ENCODE peak calls at places on chromosomes 12 and 14, in seven cellular contexts. A is sigmoid colon, K is tibial artery, Y is Panc1, L is colonic mucosa, D is GM12878, P is WERI-Rb-1. C is an unnamed sample.

GRCh38 chr14:85686908-85687307 is 157.0 kb downstream of the FLRT2 start:
- DNase-seq in P (no peak), Y (no peak), L (no peak), A (no peak), D (no peak), K (no peak), C (no peak)

GRCh38 chr12:111768159-111768895 is 1.6 kb downstream of the ALDH2 start:
- DNase-seq in L (no peak), Y (no peak), K (no peak), D (no peak), A (no peak), P (no peak), C (no peak)

GRCh38 chr12:89080797-89081470 is 271.4 kb downstream of the DUSP6 start:
- DNase-seq in P (no peak), A (no peak), D (no peak), L (no peak), K (no peak), Y (no peak), C (no peak)

GRCh38 chr12:108855284-108856169 is 1.9 kb downstream of the SSH1 start:
- DNase-seq in P (no peak), A (no peak), L (no peak), Y (no peak), K (no peak), D (no peak), C (peak; percentile 55)

GRCh38 chr14:90837355-90837754 is 21.1 kb upstream of the TTC7B start:
- DNase-seq in K (peak; percentile 13), L (no peak), D (no peak), Y (no peak), A (no peak), P (no peak), C (no peak)

GRCh38 chr12:72738811-72739210 is 466.6 kb downstream of the TRHDE start:
- DNase-seq in D (no peak), L (no peak), Y (no peak), A (no peak), K (no peak), P (no peak), C (no peak)

GRCh38 chr14:49971156-49972141 is 78.6 kb downstream of the ARF6 start:
- DNase-seq in P (no peak), A (no peak), L (peak; percentile 65), D (peak; percentile 89), K (no peak), Y (no peak), C (no peak)

GRCh38 chr12:96360550-96360949 is 39.7 kb downstream of the CDK17 start:
- DNase-seq in K (no peak), Y (no peak), L (no peak), A (no peak), D (no peak), P (no peak), C (no peak)

GRCh38 chr14:103846569-103847438 is 571 bp downstream of the PPP1R13B start:
- DNase-seq in P (peak; percentile 30), L (peak; percentile 35), Y (no peak), A (peak; percentile 69), K (peak; percentile 73), D (no peak), C (peak; percentile 47)

GRCh38 chr14:99522457-99522891 is 41.3 kb downstream of the CCNK start:
- DNase-seq in Y (no peak), A (peak; percentile 85), P (peak; percentile 72), L (no peak), D (no peak), K (no peak), C (no peak)

GRCh38 chr12:23084236-23084995 is 459.4 kb downstream of the ETNK1 start:
- DNase-seq in Y (no peak), D (no peak), P (no peak), K (no peak), L (no peak), A (no peak), C (no peak)

GRCh38 chr12:53612978-53613377 is 13.2 kb downstream of the ATF7 start:
- DNase-seq in K (no peak), P (no peak), L (no peak), A (no peak), Y (no peak), D (no peak), C (no peak)

DNA sequence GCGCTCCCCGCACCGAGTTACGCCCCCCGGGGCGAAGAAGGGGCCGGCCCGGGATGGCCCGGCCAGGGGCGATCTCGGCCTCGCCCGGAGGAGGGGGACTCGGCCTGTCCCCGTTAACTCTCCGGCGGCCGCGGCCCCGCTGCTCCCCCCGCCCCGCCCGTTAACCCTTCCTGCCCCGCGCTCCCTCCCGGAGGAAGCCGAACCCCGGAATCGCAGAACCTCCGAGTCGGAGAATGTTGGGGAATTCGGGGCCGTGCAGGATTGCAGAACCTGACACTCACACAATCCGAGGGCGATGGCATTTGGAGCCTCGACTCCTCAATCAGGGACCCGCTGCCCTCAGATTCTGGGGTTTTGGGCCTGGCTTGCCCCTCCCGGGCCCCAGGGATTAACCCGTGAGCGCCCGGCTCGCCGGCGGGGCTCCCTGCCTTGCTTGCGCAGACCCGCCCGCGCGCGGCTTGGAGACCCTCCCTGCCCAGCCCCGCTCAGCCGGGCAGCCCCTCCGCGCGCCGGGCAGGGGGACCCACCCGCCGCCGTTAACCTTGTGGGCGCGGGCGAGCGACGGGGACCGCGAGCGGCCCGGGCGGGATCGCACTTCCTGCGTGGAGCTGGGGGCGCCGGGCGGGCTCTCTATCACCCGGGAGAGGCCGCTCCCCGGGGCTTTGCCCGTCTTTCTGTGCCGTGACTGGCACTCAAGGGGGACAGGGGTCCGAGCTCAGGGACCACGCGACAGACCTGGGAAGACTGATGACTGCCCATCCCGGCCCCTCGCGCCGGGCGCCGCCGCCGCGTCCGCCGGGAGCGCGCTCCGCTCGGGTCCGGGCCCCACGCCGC is 18.8 kb downstream of the BEGAIN start:
- DNase-seq in A (no peak), K (no peak), L (no peak), P (no peak), D (no peak), Y (no peak), C (no peak)
- H3K27me3 ChIP-seq in A (peaks cover 97% of the 10 kb centered on the region), K (peaks cover 95% of the 10 kb centered on the region), L (peaks cover 44% of the 10 kb centered on the region), P (peaks cover 20% of the 10 kb centered on the region), D (peaks cover 9% of the 10 kb centered on the region), Y (no peaks in the 10 kb centered on the region), C (no peaks in the 10 kb centered on the region)

GRCh38 chr12:15273896-15274295 is 48.4 kb upstream of the PTPRO start:
- DNase-seq in P (no peak), Y (no peak), K (no peak), A (no peak), L (no peak), D (no peak), C (peak; percentile 23)
- H3K27ac ChIP-seq in P (no peak overlapping the region), Y (no peak overlapping the region), K (peak overlapping the region; percentile 47), A (peak overlapping the region; percentile 78), L (no peak overlapping the region), D (no peak overlapping the region), C (no peak overlapping the region)

DNA sequence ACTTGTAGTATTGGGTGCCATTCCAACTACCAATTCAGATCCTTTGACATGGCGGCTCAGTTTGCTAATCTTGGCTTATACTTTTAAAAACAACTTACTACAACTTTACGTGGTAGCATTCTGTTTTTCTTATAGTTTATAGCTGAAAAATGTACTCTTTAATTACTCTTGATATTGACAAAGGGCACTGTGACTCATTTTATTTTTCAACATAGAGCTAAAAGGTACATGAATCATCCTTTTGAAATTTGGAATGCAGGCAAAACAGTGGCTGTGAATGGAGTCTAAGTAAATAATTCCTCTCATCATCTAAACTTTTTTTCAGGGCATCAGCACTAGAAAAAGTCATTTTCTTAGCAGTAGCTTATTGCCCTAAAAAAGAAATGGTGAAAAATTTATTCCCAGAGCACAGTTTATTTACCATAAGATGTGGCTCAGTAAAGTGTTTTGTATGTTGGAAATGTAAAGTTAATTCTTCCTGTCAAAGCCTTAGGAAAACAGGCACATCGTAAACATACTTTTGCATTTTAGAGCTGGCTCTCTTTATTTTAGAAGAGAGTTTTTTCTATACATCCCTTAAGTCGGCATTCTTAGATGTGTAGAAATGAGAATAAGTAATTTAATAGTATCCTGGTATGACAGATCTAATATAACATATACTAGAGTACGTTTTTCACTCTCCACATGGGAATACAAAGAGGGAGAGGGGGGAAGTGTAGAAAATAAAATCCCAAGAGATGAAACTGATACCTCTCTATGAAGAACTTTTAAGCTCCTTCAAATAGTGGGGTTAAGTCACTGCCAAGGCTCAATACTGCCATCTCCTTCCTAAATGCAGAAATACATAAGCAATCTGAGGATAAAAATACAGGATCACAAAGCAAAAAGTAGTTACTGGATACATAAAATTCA is 55.2 kb downstream of the SLC25A21 start:
- DNase-seq in D (no peak), A (no peak), Y (peak; percentile 59), K (no peak), P (no peak), L (no peak), C (no peak)
- TF ChIP-seq CTCF in D (no peak), A (no peak), Y (peak; percentile 61), K (peak; percentile 59), P (no peak), L (no peak), C (peak; percentile 11)

GRCh38 chr14:37601849-37602248 is 6.4 kb downstream of the TTC6 start:
- DNase-seq in P (no peak), A (no peak), L (peak; percentile 33), Y (no peak), K (no peak), D (no peak), C (no peak)

GRCh38 chr14:37602605-37603453 is 7.4 kb downstream of the TTC6 start:
- DNase-seq in D (no peak), P (no peak), Y (no peak), K (no peak), A (no peak), L (peak; percentile 55), C (no peak)

GRCh38 chr14:37599527-37600368 is 4.3 kb downstream of the TTC6 start:
- DNase-seq in D (no peak), P (peak; percentile 19), K (no peak), Y (no peak), A (no peak), L (peak; percentile 31), C (no peak)

GRCh38 chr14:37600880-37601741 is 5.7 kb downstream of the TTC6 start:
- DNase-seq in K (no peak), D (no peak), L (peak; percentile 65), P (no peak), Y (no peak), A (no peak), C (no peak)

GRCh38 chr14:37603688-37604251 is 8.3 kb downstream of the TTC6 start:
- DNase-seq in A (no peak), D (no peak), L (no peak), K (no peak), P (no peak), Y (no peak), C (no peak)
- H3K27me3 ChIP-seq in A (peaks cover 97% of the 10 kb centered on the region), D (no peaks in the 10 kb centered on the region), L (peaks cover 30% of the 10 kb centered on the region), K (peaks cover 65% of the 10 kb centered on the region), P (peaks cover 68% of the 10 kb centered on the region), Y (peaks cover 3% of the 10 kb centered on the region), C (peaks cover 7% of the 10 kb centered on the region)

DNA sequence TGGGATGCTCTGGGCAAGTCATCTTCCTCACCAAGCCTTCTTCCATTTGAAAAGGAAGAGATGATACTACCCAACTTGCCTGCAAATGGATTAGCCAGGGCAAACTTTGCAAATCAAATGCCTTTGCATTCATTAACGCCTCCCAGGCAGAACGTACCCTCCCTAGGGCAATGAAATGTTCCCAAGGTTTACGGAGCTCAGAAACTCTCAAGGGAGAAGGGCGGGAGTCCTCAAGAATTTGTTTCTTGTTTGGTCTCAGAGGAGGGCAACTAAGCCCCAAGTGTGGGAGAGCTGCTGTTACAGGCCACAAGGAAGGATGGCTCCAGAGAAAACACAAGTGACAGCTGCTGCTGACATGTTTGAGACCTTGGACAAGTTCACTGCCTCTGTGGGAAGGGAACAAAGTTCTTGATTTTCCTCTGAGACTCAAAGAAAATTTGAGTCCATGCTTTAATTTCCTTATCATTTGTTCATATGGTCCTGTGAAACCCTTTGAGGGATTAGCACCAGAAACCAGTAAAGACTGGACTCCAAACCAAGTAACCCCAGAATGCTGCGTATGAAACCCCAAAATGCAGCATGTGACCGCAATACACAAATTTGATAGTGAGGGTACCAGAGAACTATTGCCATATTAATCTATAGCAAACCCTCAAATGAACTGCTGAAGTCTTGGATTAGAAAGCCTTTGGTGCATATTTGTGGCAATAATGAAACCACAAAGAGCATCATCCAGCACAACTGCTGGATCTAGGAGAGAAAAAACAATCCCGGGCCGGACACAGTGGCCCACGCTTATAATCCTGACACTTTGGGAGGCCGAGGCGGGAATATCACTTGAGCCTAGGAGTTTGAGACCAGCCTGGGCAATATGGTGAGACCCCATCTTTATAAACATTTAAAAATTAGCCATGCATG is 22.9 kb downstream of the SPTB start:
- DNase-seq in K (no peak), L (no peak), A (no peak), P (no peak), Y (no peak), D (no peak), C (no peak)
- H3K27ac ChIP-seq in K (no peak overlapping the region), L (no peak overlapping the region), A (no peak overlapping the region), P (no peak overlapping the region), Y (no peak overlapping the region), D (no peak overlapping the region), C (no peak overlapping the region)